ENCODE peak calls at places on chromosomes 5 and 9, in six cellular contexts. Q, P, D, J, G and S are unnamed samples.

GRCh38 chr9:134498767-134499166 is 142.8 kb upstream of the COL5A1 start:
- DNase-seq in J (no peak), P (no peak), G (no peak), D (no peak), Q (no peak), S (no peak)

GRCh38 chr5:179827684-179828083 is 7.0 kb downstream of the SQSTM1 start:
- DNase-seq in P (no peak), G (peak; percentile 52), D (peak; percentile 20), J (peak; percentile 72), Q (no peak), S (peak; percentile 47)

GRCh38 chr5:61280766-61281427 is 51.2 kb upstream of the ZSWIM6 start:
- DNase-seq in P (peak; percentile 46), G (no peak), D (peak; percentile 51), Q (no peak), J (peak; percentile 59), S (no peak)

GRCh38 chr9:121809356-121810050 is 158.1 kb downstream of the DAB2IP start:
- DNase-seq in Q (no peak), J (no peak), G (no peak), D (no peak), P (no peak), S (no peak)

GRCh38 chr5:56711191-56711590 is 104.2 kb upstream of the MAP3K1 start:
- DNase-seq in Q (no peak), G (no peak), J (no peak), D (no peak), P (no peak), S (no peak)

GRCh38 chr5:111929892-111930291 is 172.9 kb upstream of the NREP start:
- DNase-seq in J (no peak), G (no peak), P (no peak), Q (no peak), D (no peak), S (no peak)

GRCh38 chr5:32852535-32852934 is 141.4 kb downstream of the NPR3 start:
- DNase-seq in Q (no peak), D (no peak), J (no peak), G (no peak), P (no peak), S (no peak)

GRCh38 chr9:117682955-117683710 is 21.1 kb upstream of the TLR4 start:
- DNase-seq in P (no peak), D (no peak), G (no peak), J (no peak), Q (no peak), S (no peak)

GRCh38 chr5:6731465-6732237 is 18.4 kb downstream of the TENT4A start:
- DNase-seq in G (no peak), D (no peak), P (no peak), J (peak; percentile 21), Q (no peak), S (no peak)

GRCh38 chr5:78647411-78647818 is 1.2 kb downstream of the LHFPL2 start:
- DNase-seq in D (peak; percentile 26), G (no peak), J (peak; percentile 70), P (no peak), Q (no peak), S (no peak)

GRCh38 chr9:111828193-111828592 is 33.5 kb upstream of the SHOC1 start:
- DNase-seq in D (no peak), P (no peak), J (no peak), G (no peak), Q (no peak), S (no peak)

GRCh38 chr5:167245871-167246270 is 1045.6 kb upstream of the WWC1 start:
- DNase-seq in Q (no peak), G (no peak), J (no peak), D (no peak), P (no peak), S (no peak)

GRCh38 chr5:54761213-54761701 is 224.1 kb downstream of the ESM1 start:
- DNase-seq in Q (no peak), G (no peak), D (peak; percentile 85), P (no peak), J (no peak), S (no peak)

GRCh38 chr9:69173497-69173890 is 583 bp upstream of the TJP2 start:
- DNase-seq in P (no peak), D (no peak), J (no peak), Q (no peak), G (no peak), S (no peak)

GRCh38 chr9:106862946-106863740 is at the start of gene ZNF462:
- DNase-seq in Q (no peak), P (peak; percentile 38), J (peak; percentile 59), D (peak; percentile 83), G (no peak), S (no peak)

GRCh38 chr9:70392189-70392588 is 22.3 kb downstream of the KLF9 start:
- DNase-seq in G (no peak), Q (peak; percentile 27), P (no peak), D (peak; percentile 71), J (no peak), S (no peak)

GRCh38 chr9:109506097-109506712 is 8.1 kb upstream of the PTPN3 start:
- DNase-seq in J (no peak), D (no peak), G (no peak), P (no peak), Q (no peak), S (no peak)

GRCh38 chr5:127906562-127907204 is 176.9 kb upstream of the SLC12A2 start:
- DNase-seq in D (no peak), G (no peak), J (no peak), Q (no peak), P (no peak), S (no peak)

GRCh38 chr9:110115868-110116542 is 92.0 kb downstream of the C9orf152 start:
- DNase-seq in D (no peak), G (no peak), Q (no peak), P (no peak), J (no peak), S (no peak)

GRCh38 chr5:59264641-59265245 is 628.8 kb downstream of the PDE4D start:
- DNase-seq in P (no peak), G (no peak), J (no peak), D (no peak), Q (no peak), S (no peak)

GRCh38 chr5:168215646-168216045 is 75.8 kb upstream of the WWC1 start:
- DNase-seq in P (no peak), D (no peak), J (no peak), Q (no peak), G (no peak), S (no peak)

GRCh38 chr5:123285122-123286011 is 137.8 kb downstream of the CEP120 start:
- DNase-seq in P (no peak), Q (no peak), J (peak; percentile 47), D (no peak), G (no peak), S (no peak)

GRCh38 chr9:126885089-126885753 is 24.8 kb downstream of the ZBTB34 start:
- DNase-seq in D (no peak), J (no peak), P (no peak), Q (no peak), G (no peak), S (no peak)

GRCh38 chr5:111530298-111530740 is 18.0 kb upstream of the STARD4 start:
- DNase-seq in Q (no peak), G (peak; percentile 60), P (peak; percentile 67), J (peak; percentile 47), D (no peak), S (peak; percentile 68)